ENCODE peak calls at places on chromosomes 4 and X, in seven cellular contexts. W is endodermal cell, X is HepG2, K is neuronal stem cell, Q is fibroblast of lung, G is PC-3, J is neural progenitor cell. R is an unnamed sample.

GRCh38 chr4:164402554-164402953 is 351.4 kb upstream of the SMIM31 start:
- DNase-seq in W (no peak), X (no peak), K (no peak), Q (peak), G (peak), J (no peak), R (no peak)

GRCh38 chr4:126238010-126238409 is 923.3 kb downstream of the FAT4 start:
- DNase-seq in W (no peak), X (no peak), K (no peak), Q (no peak), G (no peak), J (peak), R (no peak)

GRCh38 chr4:52914051-52914605 is 52.0 kb downstream of the RASL11B start:
- DNase-seq in W (no peak), X (peak), K (no peak), Q (peak), G (peak), J (no peak), R (no peak)

GRCh38 chr4:18930487-18930886 is 908.9 kb upstream of the LCORL start:
- DNase-seq in W (no peak), X (no peak), K (no peak), Q (no peak), G (no peak), J (no peak), R (no peak)

GRCh38 chrX:53081925-53082772 is at the start of gene TSPYL2:
- DNase-seq in W (peak), X (peak), K (peak), Q (peak), G (peak), J (peak), R (peak)

GRCh38 chrX:85828771-85829170 is 218.6 kb downstream of the CHM start:
- DNase-seq in W (no peak), X (no peak), K (no peak), Q (no peak), G (no peak), J (no peak), R (no peak)

GRCh38 chr4:25154594-25155265 is 5.5 kb downstream of the SEPSECS start:
- DNase-seq in W (no peak), X (peak), K (no peak), Q (no peak), G (no peak), J (no peak), R (no peak)

GRCh38 chr4:66640216-66640615 is 905.1 kb downstream of the CENPC start:
- DNase-seq in W (no peak), X (no peak), K (peak), Q (no peak), G (no peak), J (peak), R (no peak)

GRCh38 chr4:86990510-86990909 is 55.7 kb downstream of the AFF1 start:
- DNase-seq in W (no peak), X (no peak), K (no peak), Q (no peak), G (no peak), J (no peak), R (no peak)

GRCh38 chr4:3484057-3484973 is 21.2 kb downstream of the DOK7 start:
- DNase-seq in W (no peak), X (peak), K (no peak), Q (no peak), G (peak), J (no peak), R (no peak)

GRCh38 chr4:31458813-31459212 is 738.6 kb downstream of the PCDH7 start:
- DNase-seq in W (no peak), X (no peak), K (no peak), Q (peak), G (no peak), J (no peak), R (no peak)

GRCh38 chr4:12846368-12846767 is 637.8 kb downstream of the RAB28 start:
- DNase-seq in W (no peak), X (no peak), K (no peak), Q (no peak), G (no peak), J (peak), R (no peak)

GRCh38 chr4:75345436-75345835 is 168.8 kb downstream of the RCHY1 start:
- DNase-seq in W (no peak), X (no peak), K (no peak), Q (peak), G (no peak), J (no peak), R (no peak)

GRCh38 chrX:97898798-97899197 is 1015.1 kb downstream of the RPA4 start:
- DNase-seq in W (no peak), X (no peak), K (no peak), Q (peak), G (no peak), J (no peak), R (no peak)

GRCh38 chr4:36502350-36502749 is 220.9 kb downstream of the DTHD1 start:
- DNase-seq in W (no peak), X (no peak), K (no peak), Q (no peak), G (peak), J (no peak), R (no peak)

GRCh38 chr4:48633657-48634056 is 143.6 kb downstream of the ZAR1 start:
- DNase-seq in W (no peak), X (no peak), K (no peak), Q (no peak), G (no peak), J (no peak), R (no peak)

GRCh38 chrX:72714471-72714916 is 388 bp upstream of the PHKA1 start:
- DNase-seq in W (peak), X (peak), K (peak), Q (peak), G (peak), J (peak), R (no peak)

GRCh38 chr4:67721317-67721769 is 20.4 kb upstream of the UBA6 start:
- DNase-seq in W (no peak), X (no peak), K (no peak), Q (no peak), G (no peak), J (no peak), R (no peak)

GRCh38 chr4:17613761-17614415 is 553 bp upstream of the MED28 start:
- DNase-seq in W (peak), X (peak), K (peak), Q (peak), G (peak), J (peak), R (peak)

GRCh38 chrX:34350552-34350951 is 218.4 kb upstream of the FAM47A start:
- DNase-seq in W (no peak), X (no peak), K (no peak), Q (no peak), G (peak), J (no peak), R (no peak)

GRCh38 chr4:83618431-83618830 is 82.5 kb downstream of the GPAT3 start:
- DNase-seq in W (no peak), X (peak), K (no peak), Q (peak), G (peak), J (no peak), R (no peak)

GRCh38 chr4:165631912-165632311 is 241.1 kb upstream of the TLL1 start:
- DNase-seq in W (no peak), X (no peak), K (no peak), Q (peak), G (no peak), J (no peak), R (no peak)

GRCh38 chr4:25128671-25129070 is 31.6 kb downstream of the SEPSECS start:
- DNase-seq in W (no peak), X (no peak), K (no peak), Q (peak), G (no peak), J (no peak), R (no peak)

GRCh38 chr4:86670298-86670697 is 76.2 kb downstream of the PTPN13 start:
- DNase-seq in W (no peak), X (no peak), K (no peak), Q (no peak), G (no peak), J (no peak), R (no peak)

GRCh38 chrX:98357146-98357545 is 1473.4 kb downstream of the RPA4 start:
- DNase-seq in W (no peak), X (no peak), K (no peak), Q (no peak), G (no peak), J (no peak), R (no peak)

GRCh38 chr4:156962551-156962974 is 9.0 kb downstream of the PDGFC start:
- DNase-seq in W (no peak), X (peak), K (no peak), Q (peak), G (peak), J (no peak), R (no peak)

GRCh38 chr4:53113433-53114215 is 251.5 kb downstream of the RASL11B start:
- DNase-seq in W (no peak), X (no peak), K (no peak), Q (no peak), G (no peak), J (no peak), R (no peak)

GRCh38 chr4:48269861-48270515 is 350 bp upstream of the TEC start:
- DNase-seq in W (peak), X (peak), K (peak), Q (peak), G (peak), J (peak), R (peak)

GRCh38 chr4:156330436-156331031 is 376.9 kb upstream of the CTSO start:
- DNase-seq in W (no peak), X (no peak), K (no peak), Q (no peak), G (no peak), J (no peak), R (no peak)

GRCh38 chr4:162782096-162782777 is 384.5 kb downstream of the NAF1 start:
- DNase-seq in W (no peak), X (no peak), K (no peak), Q (no peak), G (no peak), J (no peak), R (no peak)

GRCh38 chrX:45806410-45807121 is 605.9 kb upstream of the DIPK2B start:
- DNase-seq in W (no peak), X (no peak), K (no peak), Q (peak), G (no peak), J (no peak), R (peak)

GRCh38 chrX:85685843-85686242 is 306.4 kb upstream of the POF1B start:
- DNase-seq in W (no peak), X (no peak), K (no peak), Q (no peak), G (no peak), J (no peak), R (no peak)

DNA sequence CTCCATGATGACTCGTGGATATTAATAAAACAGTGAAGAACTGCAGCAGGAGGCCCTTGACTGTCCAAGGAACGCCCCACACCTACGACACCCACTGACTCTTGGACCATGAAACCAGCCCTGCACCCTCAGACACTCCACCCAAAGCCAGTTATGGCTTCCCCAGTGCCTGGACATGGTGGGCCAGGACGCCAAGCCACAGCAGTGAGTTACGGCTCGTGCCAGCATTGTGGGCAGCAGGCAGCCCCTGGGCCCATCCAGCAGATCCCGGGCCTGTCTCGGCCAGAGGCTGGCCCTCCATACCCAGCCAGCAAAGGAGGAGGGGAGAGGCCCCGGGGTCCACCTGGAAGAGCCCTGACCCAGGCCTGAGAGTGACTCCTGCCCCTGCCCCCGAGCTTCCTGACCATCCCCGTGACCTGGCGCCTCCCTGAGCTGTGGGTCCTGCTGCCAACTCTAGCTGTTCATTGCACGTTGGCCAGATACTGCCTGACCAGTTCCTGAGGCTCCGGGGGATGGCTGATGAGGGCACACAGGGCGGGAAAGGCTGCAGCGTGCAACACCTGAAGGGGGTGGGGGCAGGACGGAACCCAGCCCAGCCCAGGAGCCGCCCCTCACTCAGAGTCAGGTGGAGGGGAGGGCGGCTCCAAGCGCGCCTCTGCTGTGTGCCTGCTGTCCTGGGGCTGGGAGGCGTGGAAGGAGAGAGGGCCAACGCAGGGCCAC is 816 bp downstream of the SLC49A3 start:
- DNase-seq in W (no peak), X (no peak), K (no peak), Q (no peak), G (peak), J (no peak), R (no peak)
- H3K9ac ChIP-seq in W (no peak), X (no peak), K (peak), Q (no peak), G (no peak), J (no peak), R (no peak)

DNA sequence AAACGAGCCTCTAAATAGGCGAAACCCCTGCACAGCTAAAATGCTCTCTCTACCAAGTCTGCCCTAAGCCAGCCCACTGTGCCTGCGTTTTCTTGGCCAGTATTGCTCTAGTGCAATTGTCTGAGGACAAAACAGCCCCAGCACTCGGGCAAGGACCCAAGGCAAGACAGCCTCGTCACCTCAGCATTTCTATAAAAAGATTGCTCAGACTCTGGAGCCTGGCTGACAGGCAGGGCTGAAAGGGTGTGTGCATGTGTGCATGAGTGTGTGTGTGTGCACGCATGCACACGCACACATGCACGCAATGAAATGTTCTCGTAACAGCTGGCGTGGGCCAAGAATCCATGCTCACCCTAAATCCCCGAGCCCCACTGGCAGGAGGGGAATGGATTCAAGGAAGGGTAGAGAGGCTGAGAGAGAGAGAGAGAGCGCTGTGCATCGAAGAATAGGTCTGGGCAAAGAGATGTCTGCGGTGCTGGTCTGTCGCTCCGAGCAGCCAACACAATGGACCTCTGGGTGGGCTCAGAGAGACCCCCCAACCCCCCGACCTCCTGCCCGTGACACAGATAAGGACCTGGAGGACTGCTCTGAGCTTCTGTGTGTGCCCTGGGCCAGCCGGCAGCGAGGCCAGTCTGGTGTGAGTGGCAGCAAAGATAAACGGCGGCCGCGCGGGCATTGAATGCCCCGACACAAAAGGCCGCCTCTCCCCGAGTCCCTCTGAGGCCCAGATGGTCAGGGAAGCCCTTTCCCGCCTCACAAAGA is 579.1 kb downstream of the BCOR start:
- DNase-seq in W (peak), X (no peak), K (no peak), Q (peak), G (no peak), J (peak), R (no peak)
- H3K27ac ChIP-seq in W (peak), X (no peak), K (no peak), Q (no peak), G (no peak), J (peak), R (no peak)

DNA sequence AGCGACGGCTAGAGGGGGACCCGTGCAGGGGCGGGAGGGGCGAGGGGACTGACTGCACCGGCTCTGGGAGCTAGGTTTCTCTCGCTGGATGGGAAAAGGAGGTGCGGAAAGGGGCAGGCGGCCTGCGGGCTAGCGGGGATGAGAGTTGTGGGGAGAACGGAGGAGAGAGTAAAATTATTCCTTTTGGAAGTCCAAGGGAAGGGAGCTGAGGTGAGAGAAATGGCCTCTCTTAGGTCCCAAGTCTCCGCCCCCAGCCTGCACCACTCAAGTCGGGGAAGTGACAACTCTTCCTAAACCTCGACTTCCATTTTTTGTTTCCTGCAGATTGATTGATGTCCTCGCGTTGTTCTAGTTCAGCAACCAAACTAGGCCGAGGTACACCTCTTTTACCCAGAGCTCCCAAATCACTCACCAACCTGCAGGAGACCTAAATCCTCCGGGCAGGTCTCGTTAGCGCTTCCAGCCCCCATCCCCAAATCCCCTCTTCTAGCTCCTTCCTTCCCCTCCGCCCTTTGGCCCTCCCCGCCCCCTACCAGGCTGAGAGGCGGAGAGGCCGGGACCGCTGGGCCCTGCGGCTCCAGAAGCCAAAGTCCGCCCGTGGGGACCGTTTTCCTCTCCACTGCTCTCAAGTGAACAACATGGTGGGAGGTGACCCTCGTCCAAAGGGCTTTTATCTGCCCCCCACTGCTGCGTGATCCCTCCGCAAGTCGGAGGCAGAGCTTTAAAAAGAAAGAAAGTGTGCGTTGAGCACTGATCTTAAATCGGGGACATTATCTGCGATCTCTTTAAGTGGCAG is 7.3 kb downstream of the PITX2 start:
- DNase-seq in W (peak), X (no peak), K (peak), Q (no peak), G (no peak), J (peak), R (no peak)
- H3K9ac ChIP-seq in W (peak), X (no peak), K (no peak), Q (no peak), G (no peak), J (no peak), R (no peak)

GRCh38 chrX:130545796-130546195 is 144.0 kb downstream of the RBMX2 start:
- DNase-seq in W (no peak), X (no peak), K (no peak), Q (no peak), G (no peak), J (no peak), R (no peak)
- H3K27ac ChIP-seq in W (no peak), X (no peak), K (no peak), Q (no peak), G (no peak), J (no peak), R (no peak)

DNA sequence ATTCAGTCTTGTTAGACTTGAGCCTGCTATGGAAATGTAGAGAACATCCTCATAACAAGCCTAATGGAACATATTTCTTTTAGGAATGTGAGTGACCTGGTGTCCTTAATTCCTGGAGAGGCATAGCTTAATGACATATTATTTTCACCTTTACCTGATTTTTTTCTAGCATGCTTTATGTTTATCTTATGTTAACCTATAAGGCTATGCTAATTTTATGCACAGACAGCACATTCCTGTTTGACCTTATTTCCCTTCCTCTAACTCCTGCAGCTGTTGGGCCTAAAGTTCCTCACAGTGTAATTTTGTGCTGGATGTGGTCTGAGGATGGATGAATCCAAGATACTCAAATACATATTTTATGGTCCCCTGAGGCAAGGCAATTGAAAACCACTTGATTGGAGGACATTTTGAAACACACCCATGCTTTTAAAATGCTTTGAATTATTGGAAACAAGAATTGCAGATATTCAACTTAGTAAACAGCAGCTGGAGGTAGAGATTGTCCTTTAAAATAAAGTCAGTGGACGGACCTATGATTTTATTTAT is 111.5 kb downstream of the LARP7 start:
- DNase-seq in W (peak), X (no peak), K (no peak), Q (no peak), G (no peak), J (no peak), R (no peak)
- H3K9ac ChIP-seq in W (no peak), X (no peak), K (no peak), Q (no peak), G (no peak), J (no peak), R (no peak)

DNA sequence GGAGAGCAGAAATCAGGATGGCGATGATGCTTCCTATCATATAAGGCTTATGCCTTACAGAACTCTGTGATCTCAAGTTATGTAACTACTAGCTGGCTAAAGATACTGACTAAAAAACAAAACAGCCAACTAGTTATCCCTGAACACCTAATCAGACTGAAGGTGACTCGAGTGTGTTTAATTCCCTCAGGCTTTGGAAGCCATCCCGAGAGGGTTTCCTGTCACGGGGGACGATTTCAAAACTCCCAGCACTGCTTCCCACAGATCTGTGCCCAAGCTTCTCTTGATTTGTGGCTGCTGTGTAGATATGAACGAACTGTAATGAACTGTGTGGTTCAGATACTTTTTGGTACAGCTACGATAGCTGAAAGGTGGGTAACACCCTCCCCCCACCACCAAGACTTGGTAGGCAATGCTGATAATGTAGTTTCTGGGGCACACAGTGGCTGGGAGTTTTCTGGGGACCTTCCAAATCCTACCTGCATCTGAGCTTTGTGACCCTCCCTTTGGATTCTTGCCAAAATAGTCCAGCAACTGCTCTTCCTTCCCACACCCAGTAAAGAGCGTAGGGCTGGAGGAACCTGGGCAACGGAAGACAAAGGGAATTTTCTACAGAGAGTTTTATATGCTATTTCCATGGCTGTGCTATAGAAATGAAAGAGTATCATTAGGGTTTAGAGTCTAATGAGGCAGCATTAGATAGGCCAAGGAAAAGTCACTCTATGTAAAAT is 148.8 kb downstream of the MGST2 start:
- DNase-seq in W (no peak), X (no peak), K (no peak), Q (peak), G (no peak), J (no peak), R (no peak)
- H3K27ac ChIP-seq in W (peak), X (no peak), K (peak), Q (no peak), G (no peak), J (peak), R (no peak)